ENCODE peak calls at places on chromosomes 4 and X, in ten cellular contexts. G is HS-5; D is activated naive CD4-positive, alpha-beta T cell treated with anti-CD3 and anti-CD28 coated beads, Interleukin-2, amount 50 U/mL, for 72 hours; W is NCI-H510A treated with DMSO at 0.1 percent for 48 hours; T is cardiac muscle cell; R is activated CD4-positive, alpha-beta T cell treated with anti-CD3 and anti-CD28 coated beads, Interleukin-2, amount 10 ng/mL, durations not matched to agents 7 days and 5 days; V is RPMI7951; I is skeletal muscle cell; S is ELR; A is activated naive CD8-positive, alpha-beta T cell treated with anti-CD3 and anti-CD28 coated beads, Interleukin-2, amount 50 U/mL, for 24 hours. E is an unnamed sample.

GRCh38 chr4:1571165-1571908 is 112.8 kb downstream of the FAM53A start:
- DNase-seq in R (no peak), T (no peak), G (no peak), D (no peak), S (no peak), W (no peak), A (no peak), I (no peak), V (no peak), E (no peak)

GRCh38 chrX:136646602-136647239 is 1.2 kb upstream of the CD40LG start:
- DNase-seq in S (no peak), D (no peak), R (peak), V (no peak), G (no peak), I (no peak), T (no peak), A (peak), W (no peak), E (no peak)

GRCh38 chr4:69896530-69897116 is 34.2 kb upstream of the CSN1S1 start:
- DNase-seq in I (no peak), G (no peak), W (no peak), A (no peak), D (no peak), R (no peak), S (peak), V (no peak), T (peak), E (peak)

GRCh38 chr4:91961504-91961903 is 342.3 kb upstream of the GRID2 start:
- DNase-seq in S (no peak), V (peak), A (no peak), G (peak), D (no peak), R (no peak), W (no peak), I (no peak), T (no peak), E (peak)

GRCh38 chrX:131830400-131831184 is 192.5 kb upstream of the STK26 start:
- DNase-seq in T (peak), V (peak), W (peak), R (peak), D (peak), A (peak), I (no peak), S (peak), G (peak), E (peak)

GRCh38 chrX:139881572-139881971 is 51.3 kb downstream of the ATP11C start:
- DNase-seq in V (no peak), I (peak), R (no peak), T (no peak), W (no peak), G (peak), D (no peak), A (no peak), S (peak), E (peak)

GRCh38 chr4:61911313-61911756 is 711.2 kb downstream of the ADGRL3 start:
- DNase-seq in V (no peak), A (no peak), W (no peak), G (no peak), R (no peak), I (no peak), S (peak), D (no peak), T (no peak), E (no peak)

GRCh38 chrX:110056419-110056818 is 53.5 kb downstream of the TMEM164 start:
- DNase-seq in W (peak), I (no peak), G (no peak), T (no peak), V (no peak), A (no peak), R (no peak), S (peak), D (no peak), E (no peak)

GRCh38 chr4:144645621-144646522 is at the start of gene HHIP:
- DNase-seq in T (peak), G (no peak), V (peak), R (peak), A (peak), W (no peak), I (peak), D (no peak), S (peak), E (peak)

GRCh38 chr4:171774642-171775041 is 38.6 kb upstream of the GALNTL6 start:
- DNase-seq in V (no peak), R (no peak), T (no peak), W (no peak), A (no peak), I (no peak), G (no peak), S (no peak), D (no peak), E (no peak)

GRCh38 chrX:108088511-108088910 is 2.8 kb downstream of the PSMD10 start:
- DNase-seq in T (no peak), D (no peak), V (no peak), A (no peak), S (no peak), W (no peak), R (no peak), I (no peak), G (no peak), E (no peak)

GRCh38 chrX:149453030-149453429 is 52.1 kb downstream of the IDS start:
- DNase-seq in S (peak), V (peak), W (no peak), G (peak), A (no peak), I (no peak), R (no peak), T (no peak), D (no peak), E (peak)

GRCh38 chrX:102899940-102900916 is 36.8 kb upstream of the RAB40AL start:
- DNase-seq in S (peak), W (peak), V (peak), R (peak), D (no peak), A (peak), G (peak), I (peak), T (peak), E (peak)

GRCh38 chrX:108914791-108915190 is 178.4 kb upstream of the IRS4 start:
- DNase-seq in T (no peak), D (no peak), I (no peak), S (no peak), A (no peak), G (no peak), W (no peak), V (no peak), R (no peak), E (no peak)

GRCh38 chrX:51336584-51336983 is 4.0 kb downstream of the NUDT10 start:
- DNase-seq in S (peak), W (no peak), I (no peak), G (no peak), A (peak), T (peak), D (no peak), V (peak), R (peak), E (peak)